ENCODE peak calls at places on chromosomes 12 and 14, in nine cellular contexts. G is GM13976, I is dorsolateral prefrontal cortex, O is hepatocyte, T is fibroblast of mammary gland, H is IMR-90, E is omental fat pad, R is colonic mucosa, Z is AG04450. J is an unnamed sample.

GRCh38 chr12:31876568-31877424 is 82.4 kb upstream of the RESF1 start:
- DNase-seq in G (no peak), E (no peak), Z (no peak), H (no peak), I (no peak), R (no peak), O (peak), T (no peak), J (no peak)

GRCh38 chr14:94170151-94170550 is 4.0 kb upstream of the PPP4R4 start:
- DNase-seq in G (no peak), T (no peak), Z (no peak), I (no peak), E (no peak), H (no peak), R (no peak), O (no peak), J (no peak)

GRCh38 chr12:130916251-130916911 is 37.3 kb upstream of the ADGRD1 start:
- DNase-seq in H (peak), Z (no peak), T (peak), G (peak), E (no peak), O (peak), I (peak), R (peak), J (peak)

GRCh38 chr12:76533331-76533730 is 26.2 kb downstream of the OSBPL8 start:
- DNase-seq in I (no peak), R (no peak), G (no peak), E (no peak), O (no peak), T (no peak), H (no peak), Z (no peak), J (no peak)

GRCh38 chr12:16454481-16454880 is 107.0 kb downstream of the MGST1 start:
- DNase-seq in G (no peak), Z (no peak), H (peak), R (no peak), T (no peak), O (no peak), I (no peak), E (no peak), J (no peak)

GRCh38 chr12:68641138-68641537 is 30.4 kb downstream of the RAP1B start:
- DNase-seq in H (no peak), I (no peak), E (no peak), T (no peak), G (peak), R (no peak), O (no peak), Z (no peak), J (peak)

GRCh38 chr14:91311284-91311662 is 66.8 kb upstream of the GPR68 start:
- DNase-seq in T (no peak), I (no peak), G (no peak), H (no peak), O (no peak), R (peak), Z (no peak), E (no peak), J (peak)

GRCh38 chr14:74860899-74861733 is 14.8 kb downstream of the PROX2 start:
- DNase-seq in I (peak), E (peak), H (peak), G (peak), Z (peak), T (peak), R (peak), O (peak), J (peak)

GRCh38 chr12:106138646-106139421 is at the start of gene NUAK1:
- DNase-seq in G (peak), H (peak), O (peak), E (no peak), Z (no peak), T (no peak), R (peak), I (peak), J (peak)

GRCh38 chr12:57476162-57476992 is 3.3 kb downstream of the ARHGAP9 start:
- DNase-seq in R (no peak), O (no peak), I (no peak), H (no peak), E (no peak), G (peak), Z (no peak), T (no peak), J (peak)

GRCh38 chr12:23657598-23657997 is 291.9 kb downstream of the SOX5 start:
- DNase-seq in O (no peak), T (no peak), Z (no peak), I (no peak), R (no peak), G (no peak), H (no peak), E (no peak), J (no peak)

GRCh38 chr14:59161571-59162175 is 26.8 kb upstream of the DAAM1 start:
- DNase-seq in I (no peak), T (peak), R (no peak), E (peak), Z (peak), H (peak), G (peak), O (peak), J (peak)

GRCh38 chr12:4388032-4388431 is 8.5 kb upstream of the FGF23 start:
- DNase-seq in R (no peak), G (no peak), E (no peak), T (no peak), Z (no peak), O (no peak), I (no peak), H (no peak), J (no peak)

GRCh38 chr12:46609281-46609623 is 216.5 kb downstream of the SLC38A4 start:
- DNase-seq in O (no peak), G (peak), T (no peak), Z (no peak), E (no peak), R (no peak), H (no peak), I (no peak), J (peak)

GRCh38 chr12:2776129-2776806 is 18.5 kb upstream of the FKBP4 start:
- DNase-seq in I (no peak), Z (no peak), O (no peak), G (no peak), E (no peak), H (no peak), T (no peak), R (no peak), J (no peak)

GRCh38 chr12:132204822-132205270 is 60.6 kb downstream of the NOC4L start:
- DNase-seq in H (no peak), E (no peak), T (no peak), G (no peak), O (no peak), Z (no peak), I (no peak), R (no peak), J (no peak)

GRCh38 chr12:91556909-91557308 is 374.3 kb upstream of the DCN start:
- DNase-seq in T (no peak), Z (no peak), O (peak), R (peak), I (no peak), H (no peak), E (no peak), G (no peak), J (no peak)

GRCh38 chr12:79420146-79420618 is 270.6 kb downstream of the PAWR start:
- DNase-seq in O (peak), H (peak), Z (peak), G (no peak), I (no peak), T (peak), E (no peak), R (peak), J (no peak)

GRCh38 chr12:12979731-12980259 is 20.3 kb downstream of the HEBP1 start:
- DNase-seq in I (no peak), T (peak), R (no peak), H (peak), Z (peak), O (peak), G (no peak), E (no peak), J (no peak)

GRCh38 chr12:68411371-68411770 is 79.2 kb upstream of the MDM1 start:
- DNase-seq in R (no peak), H (no peak), E (no peak), G (no peak), Z (no peak), O (no peak), I (no peak), T (no peak), J (no peak)

GRCh38 chr12:40164034-40164433 is 58.2 kb upstream of the SLC2A13 start:
- DNase-seq in G (no peak), H (no peak), E (no peak), O (no peak), Z (no peak), T (no peak), I (no peak), R (no peak), J (no peak)

GRCh38 chr14:71996615-71997014 is 64.4 kb downstream of the RGS6 start:
- DNase-seq in Z (no peak), H (no peak), I (no peak), E (no peak), G (no peak), O (no peak), T (no peak), R (no peak), J (no peak)

GRCh38 chr14:77616133-77616453 is 344 bp downstream of the SPTLC2 start:
- DNase-seq in T (no peak), I (no peak), H (no peak), O (no peak), G (no peak), R (no peak), E (no peak), Z (no peak), J (no peak)

GRCh38 chr14:63045612-63046320 is 508 bp upstream of the KCNH5 start:
- DNase-seq in R (no peak), G (no peak), O (peak), T (peak), E (no peak), H (peak), I (peak), Z (peak), J (no peak)

GRCh38 chr12:90333939-90334338 is 621.0 kb downstream of the CCER1 start:
- DNase-seq in E (no peak), G (no peak), O (no peak), R (no peak), H (peak), I (no peak), T (peak), Z (no peak), J (no peak)

GRCh38 chr12:123512838-123513665 is 20.5 kb downstream of the RILPL1 start:
- DNase-seq in Z (no peak), R (no peak), E (no peak), O (no peak), G (no peak), I (no peak), H (no peak), T (no peak), J (no peak)

GRCh38 chr12:120218680-120219606 is 18.0 kb upstream of the RPLP0 start:
- DNase-seq in E (no peak), T (no peak), Z (no peak), I (no peak), O (no peak), G (no peak), H (no peak), R (no peak), J (no peak)

GRCh38 chr12:96989916-96990315 is 82.9 kb downstream of the NEDD1 start:
- DNase-seq in I (no peak), Z (no peak), G (no peak), H (no peak), E (no peak), T (no peak), R (no peak), O (peak), J (peak)
- TF ChIP-seq CTCF in I (peak), Z (no peak), G (no peak), H (no peak), E (no peak), T (peak), R (no peak), O (peak), J (peak)

GRCh38 chr12:110403975-110404675 is 617 bp upstream of the ANAPC7 start:
- DNase-seq in H (peak), G (peak), Z (no peak), I (peak), T (peak), E (peak), R (peak), O (peak), J (peak)

DNA sequence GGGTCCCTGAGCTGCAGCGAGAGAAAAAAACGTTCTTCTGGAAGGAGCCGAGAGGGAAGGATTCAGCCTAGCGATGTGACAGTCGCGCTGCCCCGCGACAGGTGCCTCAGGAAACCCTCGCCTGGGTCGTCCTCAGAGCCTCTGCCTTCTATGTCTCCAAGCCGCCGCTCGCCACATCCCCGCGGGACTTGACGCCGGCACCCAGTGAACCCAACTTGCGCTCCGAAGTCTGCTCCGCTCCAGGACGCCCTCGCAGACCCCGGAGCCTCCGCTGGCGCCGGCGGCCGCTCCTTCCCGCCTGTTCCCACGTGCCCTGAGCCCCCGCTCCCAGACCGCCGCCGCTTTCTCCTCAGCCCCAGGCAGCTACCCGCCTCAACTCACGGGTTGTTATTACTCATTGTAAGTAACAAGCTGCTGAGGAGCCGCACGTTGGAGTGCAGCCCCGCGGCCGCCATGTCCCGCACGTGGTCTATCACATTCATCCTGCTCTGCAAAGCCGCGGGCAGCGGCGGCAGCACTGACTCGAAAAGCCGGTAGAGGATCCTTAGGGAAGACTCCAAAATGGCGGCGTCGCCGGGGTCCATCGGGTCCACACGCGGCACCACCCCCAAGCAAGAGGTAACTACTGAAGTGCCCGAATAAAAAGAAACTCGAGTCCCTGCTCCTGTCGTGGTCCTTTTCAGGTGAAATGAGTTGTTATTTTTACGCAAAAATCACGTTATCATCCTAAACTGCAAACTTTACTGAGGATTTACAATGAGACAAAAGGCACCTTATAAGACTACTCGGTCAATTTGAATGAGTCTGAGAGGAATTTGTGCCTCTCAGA is at the start of gene ANAPC7:
- DNase-seq in T (peak), Z (peak), I (peak), R (peak), O (peak), E (peak), H (peak), G (peak), J (peak)
- TF ChIP-seq CTCF in T (no peak), Z (no peak), I (peak), R (no peak), O (peak), E (no peak), H (peak), G (no peak), J (no peak)

GRCh38 chr12:104957388-104958008 is 592 bp downstream of the SLC41A2 start:
- DNase-seq in E (no peak), Z (no peak), H (no peak), I (no peak), O (no peak), R (peak), T (no peak), G (no peak), J (peak)

GRCh38 chr12:104958946-104959841 is 1.1 kb upstream of the SLC41A2 start:
- DNase-seq in I (no peak), O (no peak), Z (no peak), E (no peak), T (peak), R (peak), H (peak), G (no peak), J (no peak)

GRCh38 chr12:104960464-104960863 is 2.4 kb upstream of the SLC41A2 start:
- DNase-seq in I (no peak), G (no peak), H (no peak), O (no peak), T (no peak), R (no peak), E (no peak), Z (no peak), J (no peak)

GRCh38 chr12:104956870-104957301 is 1.2 kb downstream of the SLC41A2 start:
- DNase-seq in G (no peak), T (peak), R (no peak), I (no peak), H (peak), Z (no peak), E (no peak), O (no peak), J (no peak)

GRCh38 chr12:104958009-104958945 is at the start of gene SLC41A2:
- DNase-seq in H (peak), E (peak), G (peak), T (peak), R (peak), O (peak), Z (peak), I (peak), J (peak)
- TF ChIP-seq CTCF in H (peak), E (no peak), G (peak), T (no peak), R (no peak), O (no peak), Z (no peak), I (no peak), J (no peak)

GRCh38 chr12:17971850-17972249 is 118.1 kb downstream of the RERGL start:
- DNase-seq in R (no peak), E (no peak), Z (no peak), T (peak), O (no peak), H (no peak), I (no peak), G (no peak), J (no peak)

GRCh38 chr12:17975763-17976162 is 114.2 kb downstream of the RERGL start:
- DNase-seq in G (no peak), H (no peak), T (no peak), Z (no peak), I (no peak), E (no peak), O (no peak), R (no peak), J (no peak)

GRCh38 chr12:17976202-17976601 is 113.8 kb downstream of the RERGL start:
- DNase-seq in T (no peak), H (no peak), O (no peak), E (no peak), R (no peak), G (no peak), I (no peak), Z (no peak), J (no peak)

DNA sequence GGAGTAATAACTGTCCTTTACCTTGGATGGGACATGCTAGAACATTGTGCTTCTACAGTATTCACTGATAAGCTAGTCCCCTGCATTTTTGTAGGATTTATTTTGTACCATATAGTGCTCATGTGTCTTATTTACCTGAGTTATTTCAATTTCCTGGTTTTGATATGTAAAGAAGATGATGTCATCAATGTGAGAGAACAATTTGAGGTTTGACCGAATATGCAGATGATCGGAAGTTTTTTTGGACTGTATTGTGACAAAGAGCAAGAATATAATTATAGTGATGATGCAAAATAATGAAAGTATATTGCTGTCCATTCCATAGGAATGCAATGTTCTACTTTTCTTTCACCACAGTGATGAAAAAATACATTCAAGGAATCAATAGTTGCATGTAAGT is 114.8 kb downstream of the RERGL start:
- DNase-seq in E (no peak), R (no peak), I (no peak), H (no peak), O (no peak), T (no peak), G (no peak), Z (no peak), J (no peak)
- TF ChIP-seq CTCF in E (no peak), R (no peak), I (no peak), H (no peak), O (no peak), T (no peak), G (no peak), Z (no peak), J (no peak)

DNA sequence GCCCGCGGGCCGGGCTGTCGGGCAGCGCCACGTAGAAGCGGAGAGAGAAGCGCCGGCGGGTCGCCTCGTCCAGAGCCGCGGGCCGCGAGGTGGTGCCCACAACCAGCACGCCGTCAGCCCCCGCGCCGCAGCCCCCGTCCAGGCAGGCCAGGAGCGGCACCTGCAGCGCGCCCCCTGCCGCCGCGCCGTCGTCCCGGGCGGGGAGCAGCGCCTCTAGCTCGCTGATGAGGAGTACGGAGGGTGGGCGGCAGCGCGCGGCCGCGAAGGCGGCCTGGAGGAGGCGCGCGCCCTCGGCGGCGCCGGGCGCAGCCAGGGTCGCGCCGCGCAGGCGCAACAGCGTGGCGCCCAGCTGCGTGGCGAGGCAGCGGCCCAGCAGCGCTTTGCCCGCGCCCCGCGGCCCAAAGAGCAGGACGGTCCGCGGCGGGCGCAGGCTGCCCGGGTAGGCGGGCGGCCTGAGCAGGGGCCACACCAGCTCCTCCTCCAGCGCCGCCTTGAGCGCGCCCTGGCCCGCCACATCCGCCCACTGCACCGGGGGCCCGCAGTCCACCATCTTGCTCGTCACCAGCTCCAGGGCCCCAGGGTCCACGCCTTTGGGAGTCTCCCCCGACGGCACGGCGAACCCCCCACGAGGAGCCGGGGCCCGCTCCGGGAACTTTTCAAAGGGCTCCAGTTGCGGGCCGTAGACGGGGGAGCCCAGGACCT is 27.6 kb downstream of the FIGNL2 start:
- DNase-seq in R (peak), I (peak), T (peak), H (peak), O (no peak), Z (peak), G (peak), E (no peak), J (peak)
- TF ChIP-seq CTCF in R (no peak), I (no peak), T (no peak), H (peak), O (no peak), Z (peak), G (peak), E (no peak), J (peak)

DNA sequence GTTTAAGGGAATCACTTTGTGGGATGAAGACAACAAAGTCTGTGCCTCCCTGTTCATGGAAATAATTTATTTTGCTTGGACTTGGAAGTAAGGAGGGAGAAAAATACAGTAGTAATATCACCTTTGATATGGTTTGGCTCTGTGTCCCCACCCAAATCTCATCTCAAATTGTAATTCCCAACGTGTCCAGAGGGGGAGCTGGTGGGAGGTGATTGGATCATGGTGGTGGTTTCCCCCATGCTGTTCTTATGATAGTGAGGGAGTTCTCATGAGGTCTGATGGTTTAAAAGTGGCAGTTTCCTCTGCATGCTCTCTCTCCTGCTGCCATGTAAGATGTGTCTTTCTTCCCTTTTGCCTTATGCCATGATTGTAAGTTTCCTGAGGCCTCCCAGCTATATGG is 460.7 kb downstream of the NOVA1 start:
- DNase-seq in O (no peak), H (no peak), R (no peak), G (no peak), Z (no peak), I (no peak), E (no peak), T (no peak), J (peak)
- TF ChIP-seq CTCF in O (no peak), H (no peak), R (no peak), G (no peak), Z (no peak), I (no peak), E (no peak), T (peak), J (peak)

J was measured in activated CD8-positive, alpha-beta T cell treated with anti-CD3 and anti-CD28 coated beads for 36 hours.